ENCODE peak calls at places on chromosomes 4 and X, in five cellular contexts. G is stomach, Y is A673, I is AG10803, S is neural progenitor cell. R is an unnamed sample.

GRCh38 chr4:137359691-137360315 is 172.5 kb downstream of the PCDH18 start:
- DNase-seq in Y (peak), S (no peak), G (no peak), I (peak), R (peak)

GRCh38 chr4:82372502-82372873 is 1.3 kb downstream of the HNRNPD start:
- DNase-seq in S (peak), I (no peak), Y (peak), G (peak), R (peak)

GRCh38 chr4:16767861-16768260 is 130.6 kb downstream of the LDB2 start:
- DNase-seq in Y (no peak), G (no peak), S (no peak), I (no peak), R (no peak)

GRCh38 chr4:74665346-74665745 is 129.0 kb downstream of the BTC start:
- DNase-seq in I (no peak), Y (no peak), G (no peak), S (no peak), R (no peak)

GRCh38 chr4:99945718-99946345 is 586 bp downstream of the DNAJB14 start:
- DNase-seq in G (peak), Y (peak), S (no peak), I (peak), R (no peak)

GRCh38 chrX:476724-477075 is 90.0 kb upstream of the PPP2R3B start:
- DNase-seq in I (no peak), Y (no peak), G (no peak), S (no peak), R (no peak)

GRCh38 chrX:69372435-69372834 is 131.7 kb upstream of the NALF2 start:
- DNase-seq in Y (no peak), S (no peak), I (no peak), G (no peak), R (no peak)

GRCh38 chrX:40202456-40202855 is 104.7 kb upstream of the BCOR start:
- DNase-seq in Y (no peak), G (no peak), S (no peak), I (no peak), R (no peak)

GRCh38 chr4:7938513-7939376 is 916 bp downstream of the AFAP1 start:
- DNase-seq in S (peak), G (peak), I (peak), Y (peak), R (no peak)

GRCh38 chr4:88009871-88010270 is 2.4 kb downstream of the PKD2 start:
- DNase-seq in I (no peak), S (peak), G (no peak), Y (no peak), R (no peak)
- H3K4me3 ChIP-seq in I (peak), S (peak), G (peak), Y (no peak), R (peak)

GRCh38 chrX:87397103-87397886 is 120.3 kb upstream of the KLHL4 start:
- DNase-seq in S (no peak), Y (no peak), G (no peak), I (no peak), R (no peak)

GRCh38 chrX:87388381-87388780 is 129.2 kb upstream of the KLHL4 start:
- DNase-seq in Y (no peak), I (no peak), G (no peak), S (no peak), R (no peak)

GRCh38 chrX:87391742-87392141 is 125.9 kb upstream of the KLHL4 start:
- DNase-seq in Y (no peak), S (no peak), G (no peak), I (no peak), R (no peak)

DNA sequence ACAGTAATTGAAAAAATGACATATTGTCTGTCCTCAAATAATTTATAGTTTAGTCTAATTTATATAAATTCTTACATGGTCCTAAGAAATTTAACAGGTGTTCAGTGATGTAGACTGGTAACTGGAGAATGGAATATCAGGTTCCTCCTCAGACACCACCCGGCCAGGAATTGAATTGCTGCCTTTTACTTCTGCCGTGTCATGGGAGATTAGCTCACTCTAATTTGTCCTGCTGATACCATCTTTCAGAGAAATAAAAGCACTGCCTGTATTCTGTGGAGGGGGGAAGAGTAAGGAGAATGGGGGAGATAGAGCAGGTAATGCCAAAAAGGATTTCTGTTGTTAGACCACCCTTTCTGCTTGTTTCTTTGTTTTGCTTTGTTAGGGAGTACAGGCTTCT is 125.2 kb upstream of the KLHL4 start:
- DNase-seq in Y (no peak), G (no peak), S (peak), I (no peak), R (no peak)
- TF ChIP-seq CTCF in Y (no peak), G (no peak), S (no peak), I (no peak), R (no peak)

GRCh38 chrX:2693526-2694002 is 2.5 kb downstream of the CD99 start:
- DNase-seq in Y (no peak), I (no peak), G (no peak), S (no peak), R (no peak)
- H3K4me3 ChIP-seq in Y (peak), I (peak), G (peak), S (no peak), R (peak)

DNA sequence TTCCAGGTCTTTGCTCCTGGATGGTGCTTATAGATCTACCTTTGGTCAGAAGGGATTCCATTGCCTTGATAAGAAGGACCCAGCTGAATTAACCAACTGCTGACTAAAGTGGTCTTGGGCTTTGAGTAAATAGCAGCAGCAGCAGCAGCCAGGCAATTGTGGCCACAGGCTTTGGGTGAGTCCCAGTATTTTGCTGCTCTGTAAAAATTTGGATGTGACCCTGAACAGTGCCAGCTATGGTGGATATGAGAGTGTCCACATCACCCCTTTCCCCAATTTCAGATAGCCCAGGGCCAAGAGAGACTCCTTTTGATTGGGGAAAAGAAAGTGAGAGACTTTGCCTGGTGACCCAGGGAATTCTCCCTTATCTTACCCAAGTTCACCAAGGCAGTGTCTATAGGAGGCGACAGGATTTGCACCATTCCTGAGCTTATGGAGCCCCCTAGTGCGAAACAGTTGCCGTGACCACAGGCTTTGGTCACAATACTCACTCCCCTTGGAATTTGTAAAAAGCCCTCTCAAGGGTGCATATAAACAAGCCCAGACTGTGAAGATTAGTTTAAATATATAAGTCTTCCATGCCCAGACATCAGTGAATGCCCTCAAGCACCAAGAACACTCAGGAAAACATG is 518.0 kb downstream of the TMA16 start:
- DNase-seq in I (no peak), S (peak), G (peak), Y (peak), R (no peak)
- TF ChIP-seq CTCF in I (no peak), S (peak), G (peak), Y (peak), R (no peak)

GRCh38 chrX:108437789-108438623 is at the start of gene COL4A6:
- DNase-seq in G (no peak), Y (no peak), S (peak), I (no peak), R (peak)
- H3K4me3 ChIP-seq in G (peak), Y (no peak), S (peak), I (no peak), R (peak)